ENCODE peak calls at places on chromosome X, in four cellular contexts. W is mesenchymal stem cell, H is IMR-90, F is trophoblast cell. U is an unnamed sample.

GRCh38 chrX:69305333-69306062 is 140.2 kb upstream of the PJA1 start:
- DNase-seq in W (no peak), H (no peak), F (peak; percentile 17), U (peak; percentile 73)

GRCh38 chrX:13330446-13330845 is 10.6 kb upstream of the ATXN3L start:
- DNase-seq in W (no peak), H (no peak), F (no peak), U (no peak)

GRCh38 chrX:22141061-22141460 is 108.9 kb downstream of the PHEX start:
- DNase-seq in W (no peak), H (no peak), F (no peak), U (no peak)

GRCh38 chrX:15350329-15350996 is 15.1 kb upstream of the PIGA start:
- DNase-seq in W (no peak), H (no peak), F (no peak), U (no peak)

GRCh38 chrX:130467936-130468335 is 66.1 kb downstream of the RBMX2 start:
- DNase-seq in W (no peak), H (no peak), F (no peak), U (no peak)

GRCh38 chrX:13923845-13924244 is 105.8 kb downstream of the GEMIN8 start:
- DNase-seq in W (no peak), H (no peak), F (peak; percentile 4), U (no peak)

GRCh38 chrX:15269618-15270521 is at the start of gene ASB9:
- DNase-seq in W (peak; percentile 62), H (peak; percentile 34), F (peak; percentile 57), U (no peak)

GRCh38 chrX:115564243-115564642 is 3.3 kb downstream of the PLS3 start:
- DNase-seq in W (peak; percentile 5), H (peak; percentile 13), F (no peak), U (no peak)

GRCh38 chrX:16552546-16552945 is 97.4 kb upstream of the S100G start:
- DNase-seq in W (no peak), H (peak; percentile 56), F (peak; percentile 84), U (no peak)

GRCh38 chrX:153611298-153612095 is 12.6 kb upstream of the CCNQ start:
- DNase-seq in W (no peak), H (no peak), F (no peak), U (no peak)

GRCh38 chrX:13483773-13484172 is 85.6 kb upstream of the EGFL6 start:
- DNase-seq in W (no peak), H (no peak), F (no peak), U (no peak)

GRCh38 chrX:108139303-108139702 is 47.7 kb downstream of the ATG4A start:
- DNase-seq in W (no peak), H (no peak), F (peak; percentile 32), U (no peak)

GRCh38 chrX:123648028-123648810 is 84.6 kb downstream of the THOC2 start:
- DNase-seq in W (peak; percentile 88), H (peak; percentile 83), F (no peak), U (peak; percentile 44)

DNA sequence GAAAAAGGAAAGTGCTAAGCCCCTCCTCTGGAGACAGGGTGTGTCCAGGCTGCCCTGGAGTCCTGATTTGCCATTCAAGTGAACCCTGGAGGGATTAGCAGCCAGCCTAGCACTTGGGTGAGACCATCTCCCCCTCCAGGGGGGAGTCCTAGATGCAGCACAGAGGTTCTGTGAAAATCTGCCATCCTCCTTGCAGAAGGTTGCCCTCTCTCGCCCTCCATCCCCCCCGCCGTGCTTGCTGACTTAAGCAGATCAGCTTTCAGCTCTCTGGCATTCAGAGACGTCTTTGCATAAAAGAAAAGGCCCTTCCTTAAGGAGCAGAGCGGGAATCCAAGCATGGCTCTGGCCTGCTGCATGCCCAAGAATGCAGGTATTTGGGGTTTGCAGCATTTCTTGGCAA is 102.1 kb upstream of the SCML1 start:
- DNase-seq in W (no peak), H (peak; percentile 18), F (no peak), U (peak; percentile 81)
- H4K91ac ChIP-seq in W (no peak overlapping the region), H (no peak overlapping the region), F (no peak overlapping the region), U (no peak overlapping the region)

GRCh38 chrX:112066813-112067212 is 15.8 kb downstream of the TRPC5 start:
- DNase-seq in W (no peak), H (no peak), F (no peak), U (no peak)

GRCh38 chrX:112067601-112068000 is 15.0 kb downstream of the TRPC5 start:
- DNase-seq in W (no peak), H (no peak), F (no peak), U (no peak)

GRCh38 chrX:112071132-112071531 is 11.4 kb downstream of the TRPC5 start:
- DNase-seq in W (no peak), H (no peak), F (no peak), U (no peak)
- H4K8ac ChIP-seq in W (no peak overlapping the region), H (no peak overlapping the region), F (no peak overlapping the region), U (no peak overlapping the region)

DNA sequence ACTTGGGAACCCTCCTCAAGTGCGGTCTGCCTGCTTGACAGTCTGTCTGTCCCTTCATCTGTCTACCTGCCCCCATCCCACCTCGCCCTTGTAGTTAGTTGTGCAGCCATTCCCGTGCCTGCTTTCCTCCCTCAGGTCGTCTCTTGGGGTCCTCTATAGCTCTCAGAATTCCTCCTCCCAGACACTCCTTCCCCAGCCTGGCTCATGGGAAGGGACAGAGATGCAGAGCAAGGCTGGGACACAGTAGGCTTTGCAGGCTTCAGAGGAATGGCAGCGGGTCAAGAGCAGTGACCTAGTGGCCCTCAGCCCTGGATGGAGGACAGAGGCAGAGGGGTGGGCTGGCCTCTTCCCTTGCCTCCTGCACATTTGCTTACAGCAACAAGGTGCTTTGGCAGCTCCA is 18.3 kb downstream of the TMEM31 start:
- DNase-seq in W (no peak), H (no peak), F (no peak), U (no peak)
- H4K91ac ChIP-seq in W (no peak overlapping the region), H (no peak overlapping the region), F (no peak overlapping the region), U (no peak overlapping the region)

DNA sequence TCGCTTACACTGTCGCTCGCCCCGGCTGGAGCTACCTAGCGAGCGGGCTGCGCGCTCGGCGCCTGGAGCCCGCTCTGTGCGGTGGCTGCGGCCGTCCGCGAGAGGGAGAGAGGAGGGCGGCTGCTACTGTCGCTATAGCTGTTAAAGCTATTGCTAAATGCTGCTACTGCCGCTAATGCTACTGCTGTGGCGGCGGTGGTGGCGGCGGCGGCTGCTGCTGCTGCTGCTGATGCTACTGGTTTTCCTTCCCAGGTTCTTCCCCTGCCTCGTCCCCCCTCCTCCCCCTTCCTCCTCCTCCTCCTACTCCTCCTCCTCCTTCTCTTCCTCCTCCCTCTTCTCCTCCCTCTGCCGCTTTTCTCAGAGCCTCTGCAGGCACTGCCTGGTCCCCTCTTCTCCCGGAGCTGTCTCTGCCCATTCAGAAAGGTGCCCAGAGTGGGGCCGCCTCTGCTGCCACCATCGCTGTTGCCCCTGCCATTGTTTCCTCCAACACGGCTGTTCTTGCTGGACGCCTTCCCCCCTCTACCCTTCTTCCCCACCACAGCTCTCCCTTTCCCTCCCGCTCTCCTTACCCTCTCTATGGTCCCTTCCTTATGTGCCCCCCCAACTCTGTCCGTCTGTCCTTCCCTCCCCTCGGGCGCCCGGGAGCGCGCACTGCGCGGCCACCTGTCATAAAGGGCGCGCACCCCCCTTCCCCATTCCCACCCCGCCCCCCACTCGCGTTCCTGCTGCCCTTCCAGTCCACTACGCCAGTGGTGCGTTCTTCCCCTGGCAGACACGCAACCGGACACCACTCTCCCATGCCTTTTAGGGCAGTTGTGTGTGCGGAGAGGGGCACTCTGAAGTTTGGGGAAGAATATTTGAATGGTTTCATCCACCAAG is at the start of gene NEXMIF:
- DNase-seq in W (peak; percentile 7), H (no peak), F (peak; percentile 58), U (peak; percentile 44)
- H4K8ac ChIP-seq in W (no peak within 1 kb of the TSS), H (no peak within 1 kb of the TSS), F (no peak within 1 kb of the TSS), U (no peak within 1 kb of the TSS)

GRCh38 chrX:49040376-49040955 is 2.7 kb downstream of the TFE3 start:
- DNase-seq in W (peak; percentile 42), H (peak; percentile 25), F (peak; percentile 37), U (no peak)
- H4K91ac ChIP-seq in W (no peak overlapping the region), H (peak overlapping the region; percentile 89), F (peak overlapping the region; percentile 50), U (no peak overlapping the region)

GRCh38 chrX:78106651-78106986 is 2.6 kb downstream of the PGK1 start:
- DNase-seq in W (no peak), H (no peak), F (no peak), U (no peak)

GRCh38 chrX:78103656-78104446 is at the start of gene PGK1:
- DNase-seq in W (peak; percentile 97), H (peak; percentile 97), F (peak; percentile 91), U (peak; percentile 87)

GRCh38 chrX:78105944-78106650 is 2.0 kb downstream of the PGK1 start:
- DNase-seq in W (no peak), H (no peak), F (no peak), U (no peak)

GRCh38 chrX:78103001-78103634 is 930 bp upstream of the PGK1 start:
- DNase-seq in W (no peak), H (no peak), F (no peak), U (no peak)

GRCh38 chrX:78104447-78105176 is 564 bp downstream of the PGK1 start:
- DNase-seq in W (peak; percentile 47), H (peak; percentile 31), F (peak; percentile 55), U (no peak)
- H4K8ac ChIP-seq in W (peak overlapping the region; percentile 16), H (peak overlapping the region; percentile 82), F (peak overlapping the region; percentile 80), U (no peak overlapping the region)

GRCh38 chrX:54529559-54530357 is at the start of gene GNL3L:
- DNase-seq in W (peak; percentile 88), H (peak; percentile 79), F (peak; percentile 86), U (peak; percentile 64)
- H4K91ac ChIP-seq in W (peak within 1 kb of the TSS; percentile 73), H (peak within 1 kb of the TSS; percentile 89), F (peak within 1 kb of the TSS; percentile 98), U (no peak within 1 kb of the TSS)

U was measured in neuronal stem cell.